ENCODE peak calls at places on chromosomes 2 and 18, in nine cellular contexts. One of them, this sample, is unnamed.

GRCh38 chr2:109375656-109376055 is 238.1 kb downstream of the SEPTIN10 start:
- DNase-seq in RWPE1: no peak
- DNase-seq in omental fat pad: no peak
- DNase-seq in breast epithelium: peak
- DNase-seq in A549: no peak
- DNase-seq in Panc1: no peak
- DNase-seq in transverse colon: no peak
- DNase-seq in foreskin fibroblast: no peak
- DNase-seq in cardiac muscle cell: no peak
- DNase-seq in this sample: no peak

GRCh38 chr2:9533663-9534062 is 22.0 kb downstream of the ADAM17 start:
- DNase-seq in transverse colon: no peak
- DNase-seq in omental fat pad: no peak
- DNase-seq in cardiac muscle cell: no peak
- DNase-seq in A549: no peak
- DNase-seq in Panc1: no peak
- DNase-seq in RWPE1: no peak
- DNase-seq in foreskin fibroblast: no peak
- DNase-seq in breast epithelium: no peak
- DNase-seq in this sample: no peak

GRCh38 chr2:74867841-74868658 is 34.1 kb downstream of the HK2 start:
- DNase-seq in foreskin fibroblast: peak
- DNase-seq in omental fat pad: no peak
- DNase-seq in A549: no peak
- DNase-seq in cardiac muscle cell: peak
- DNase-seq in breast epithelium: no peak
- DNase-seq in transverse colon: no peak
- DNase-seq in RWPE1: no peak
- DNase-seq in Panc1: no peak
- DNase-seq in this sample: no peak

GRCh38 chr18:48831802-48832201 is 119.0 kb downstream of the SMAD7 start:
- DNase-seq in transverse colon: no peak
- DNase-seq in breast epithelium: no peak
- DNase-seq in A549: no peak
- DNase-seq in RWPE1: no peak
- DNase-seq in Panc1: no peak
- DNase-seq in cardiac muscle cell: no peak
- DNase-seq in omental fat pad: peak
- DNase-seq in foreskin fibroblast: no peak
- DNase-seq in this sample: peak

GRCh38 chr2:206160124-206160806 is 570 bp downstream of the EEF1B2 start:
- DNase-seq in Panc1: no peak
- DNase-seq in transverse colon: peak
- DNase-seq in A549: no peak
- DNase-seq in cardiac muscle cell: peak
- DNase-seq in omental fat pad: no peak
- DNase-seq in foreskin fibroblast: peak
- DNase-seq in RWPE1: peak
- DNase-seq in breast epithelium: no peak
- DNase-seq in this sample: peak

GRCh38 chr2:73700111-73700510 is 37.0 kb downstream of the TPRKB start:
- DNase-seq in transverse colon: peak
- DNase-seq in A549: no peak
- DNase-seq in Panc1: no peak
- DNase-seq in omental fat pad: no peak
- DNase-seq in breast epithelium: no peak
- DNase-seq in cardiac muscle cell: no peak
- DNase-seq in foreskin fibroblast: peak
- DNase-seq in RWPE1: no peak
- DNase-seq in this sample: no peak

GRCh38 chr2:62293490-62294212 is 97.7 kb downstream of the B3GNT2 start:
- DNase-seq in Panc1: no peak
- DNase-seq in A549: no peak
- DNase-seq in breast epithelium: peak
- DNase-seq in omental fat pad: peak
- DNase-seq in cardiac muscle cell: peak
- DNase-seq in foreskin fibroblast: no peak
- DNase-seq in RWPE1: peak
- DNase-seq in transverse colon: peak
- DNase-seq in this sample: peak

GRCh38 chr2:1253608-1254007 is 159.7 kb upstream of the TPO start:
- DNase-seq in transverse colon: no peak
- DNase-seq in breast epithelium: no peak
- DNase-seq in omental fat pad: no peak
- DNase-seq in Panc1: no peak
- DNase-seq in foreskin fibroblast: no peak
- DNase-seq in RWPE1: no peak
- DNase-seq in cardiac muscle cell: no peak
- DNase-seq in A549: no peak
- DNase-seq in this sample: no peak

GRCh38 chr2:159738509-159739390 is 26.4 kb downstream of the MARCHF7 start:
- DNase-seq in breast epithelium: no peak
- DNase-seq in transverse colon: no peak
- DNase-seq in foreskin fibroblast: no peak
- DNase-seq in RWPE1: no peak
- DNase-seq in cardiac muscle cell: no peak
- DNase-seq in A549: no peak
- DNase-seq in omental fat pad: no peak
- DNase-seq in Panc1: no peak
- DNase-seq in this sample: no peak

GRCh38 chr2:109376796-109377495 is 236.8 kb downstream of the SEPTIN10 start:
- DNase-seq in cardiac muscle cell: no peak
- DNase-seq in RWPE1: no peak
- DNase-seq in omental fat pad: no peak
- DNase-seq in transverse colon: no peak
- DNase-seq in Panc1: no peak
- DNase-seq in A549: no peak
- DNase-seq in breast epithelium: peak
- DNase-seq in foreskin fibroblast: no peak
- DNase-seq in this sample: peak

GRCh38 chr2:210519594-210519993 is 36.8 kb upstream of the CPS1 start:
- DNase-seq in transverse colon: no peak
- DNase-seq in omental fat pad: no peak
- DNase-seq in A549: no peak
- DNase-seq in breast epithelium: no peak
- DNase-seq in Panc1: no peak
- DNase-seq in foreskin fibroblast: no peak
- DNase-seq in RWPE1: no peak
- DNase-seq in cardiac muscle cell: no peak
- DNase-seq in this sample: no peak

GRCh38 chr18:21330122-21330701 is 88.2 kb downstream of the GREB1L start:
- DNase-seq in breast epithelium: no peak
- DNase-seq in A549: peak
- DNase-seq in cardiac muscle cell: peak
- DNase-seq in transverse colon: no peak
- DNase-seq in Panc1: peak
- DNase-seq in foreskin fibroblast: peak
- DNase-seq in RWPE1: peak
- DNase-seq in omental fat pad: no peak
- DNase-seq in this sample: no peak

GRCh38 chr2:176129825-176130152 is 284 bp downstream of the HOXD8 start:
- DNase-seq in RWPE1: no peak
- DNase-seq in foreskin fibroblast: no peak
- DNase-seq in cardiac muscle cell: no peak
- DNase-seq in Panc1: no peak
- DNase-seq in A549: no peak
- DNase-seq in breast epithelium: no peak
- DNase-seq in omental fat pad: no peak
- DNase-seq in transverse colon: peak
- DNase-seq in this sample: peak

GRCh38 chr2:197599285-197599965 is 76.0 kb downstream of the RFTN2 start:
- DNase-seq in foreskin fibroblast: no peak
- DNase-seq in Panc1: no peak
- DNase-seq in breast epithelium: no peak
- DNase-seq in RWPE1: peak
- DNase-seq in transverse colon: no peak
- DNase-seq in omental fat pad: no peak
- DNase-seq in cardiac muscle cell: no peak
- DNase-seq in A549: peak
- DNase-seq in this sample: no peak

GRCh38 chr2:33529771-33530481 is 53.5 kb downstream of the RASGRP3 start:
- DNase-seq in RWPE1: peak
- DNase-seq in omental fat pad: no peak
- DNase-seq in breast epithelium: no peak
- DNase-seq in cardiac muscle cell: no peak
- DNase-seq in A549: peak
- DNase-seq in transverse colon: no peak
- DNase-seq in foreskin fibroblast: peak
- DNase-seq in Panc1: no peak
- DNase-seq in this sample: no peak

GRCh38 chr2:236969767-236970655 is 115.7 kb upstream of the COPS8 start:
- DNase-seq in foreskin fibroblast: no peak
- DNase-seq in cardiac muscle cell: no peak
- DNase-seq in A549: no peak
- DNase-seq in transverse colon: peak
- DNase-seq in breast epithelium: no peak
- DNase-seq in omental fat pad: no peak
- DNase-seq in RWPE1: no peak
- DNase-seq in Panc1: no peak
- DNase-seq in this sample: no peak

GRCh38 chr2:130835766-130836015 is 1.0 kb upstream of the ARHGEF4 start:
- DNase-seq in foreskin fibroblast: no peak
- DNase-seq in RWPE1: no peak
- DNase-seq in transverse colon: no peak
- DNase-seq in cardiac muscle cell: no peak
- DNase-seq in breast epithelium: no peak
- DNase-seq in A549: no peak
- DNase-seq in Panc1: no peak
- DNase-seq in omental fat pad: no peak
- DNase-seq in this sample: peak

GRCh38 chr2:42802150-42802549 is 9.8 kb upstream of the HAAO start:
- DNase-seq in omental fat pad: no peak
- DNase-seq in foreskin fibroblast: no peak
- DNase-seq in RWPE1: no peak
- DNase-seq in breast epithelium: no peak
- DNase-seq in transverse colon: no peak
- DNase-seq in cardiac muscle cell: no peak
- DNase-seq in Panc1: no peak
- DNase-seq in A549: no peak
- DNase-seq in this sample: no peak

GRCh38 chr2:167862787-167863186 is 384.6 kb downstream of the STK39 start:
- DNase-seq in cardiac muscle cell: no peak
- DNase-seq in foreskin fibroblast: no peak
- DNase-seq in omental fat pad: no peak
- DNase-seq in RWPE1: peak
- DNase-seq in breast epithelium: no peak
- DNase-seq in A549: no peak
- DNase-seq in transverse colon: no peak
- DNase-seq in Panc1: no peak
- DNase-seq in this sample: no peak

GRCh38 chr2:29000481-29000880 is 19.4 kb downstream of the TOGARAM2 start:
- DNase-seq in cardiac muscle cell: no peak
- DNase-seq in transverse colon: peak
- DNase-seq in omental fat pad: no peak
- DNase-seq in A549: no peak
- DNase-seq in RWPE1: no peak
- DNase-seq in foreskin fibroblast: no peak
- DNase-seq in Panc1: no peak
- DNase-seq in breast epithelium: no peak
- DNase-seq in this sample: peak

GRCh38 chr2:919672-920071 is 31.0 kb upstream of the SNTG2 start:
- DNase-seq in omental fat pad: no peak
- DNase-seq in cardiac muscle cell: no peak
- DNase-seq in A549: no peak
- DNase-seq in breast epithelium: no peak
- DNase-seq in transverse colon: no peak
- DNase-seq in Panc1: no peak
- DNase-seq in RWPE1: no peak
- DNase-seq in foreskin fibroblast: no peak
- DNase-seq in this sample: no peak

DNA sequence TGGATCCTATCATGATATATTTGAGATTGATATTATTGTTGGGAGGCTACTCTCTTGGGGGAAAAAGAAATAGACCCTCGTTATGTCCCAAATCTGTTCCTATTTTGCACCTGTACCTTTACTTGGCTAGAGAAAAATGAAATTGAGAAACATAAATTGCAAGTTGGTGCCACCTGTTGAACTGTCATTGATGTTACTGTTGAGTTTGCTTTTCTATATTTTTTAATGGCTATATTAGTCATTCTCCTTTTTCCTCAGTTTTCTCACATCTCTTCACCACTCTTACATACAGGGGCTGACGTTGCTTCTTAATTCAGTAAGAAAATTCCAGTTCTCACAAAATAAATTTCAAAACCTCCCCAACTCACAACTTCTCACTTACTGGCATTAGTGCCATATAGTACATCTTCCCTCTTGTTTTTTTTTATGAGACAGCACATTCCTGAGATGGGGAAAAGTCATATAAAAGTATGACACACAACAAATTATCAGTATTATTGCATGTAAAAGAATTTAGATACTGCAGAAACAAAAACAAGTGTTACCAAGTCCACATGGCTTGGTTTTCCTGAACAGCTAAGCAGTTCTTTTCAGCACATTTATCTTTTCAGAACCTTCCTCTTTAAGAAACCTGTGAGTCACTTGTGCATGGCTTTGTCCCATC is 348.3 kb upstream of the DSEL start:
- DNase-seq in A549: no peak
- DNase-seq in omental fat pad: no peak
- DNase-seq in RWPE1: no peak
- DNase-seq in breast epithelium: no peak
- DNase-seq in cardiac muscle cell: no peak
- DNase-seq in transverse colon: no peak
- DNase-seq in foreskin fibroblast: peak
- DNase-seq in Panc1: no peak
- DNase-seq in this sample: no peak
- TF ChIP-seq CTCF in A549: no peak
- TF ChIP-seq CTCF in omental fat pad: no peak
- TF ChIP-seq CTCF in RWPE1: no peak
- TF ChIP-seq CTCF in breast epithelium: no peak
- TF ChIP-seq CTCF in cardiac muscle cell: no peak
- TF ChIP-seq CTCF in transverse colon: no peak
- TF ChIP-seq CTCF in foreskin fibroblast: peak
- TF ChIP-seq CTCF in Panc1: no peak
- TF ChIP-seq CTCF in this sample: no peak

GRCh38 chr2:70767699-70768584 is at the start of gene ADD2:
- DNase-seq in A549: peak
- DNase-seq in omental fat pad: no peak
- DNase-seq in RWPE1: peak
- DNase-seq in Panc1: no peak
- DNase-seq in cardiac muscle cell: peak
- DNase-seq in foreskin fibroblast: no peak
- DNase-seq in transverse colon: peak
- DNase-seq in breast epithelium: no peak
- DNase-seq in this sample: peak
- TF ChIP-seq CTCF in A549: peak
- TF ChIP-seq CTCF in omental fat pad: no peak
- TF ChIP-seq CTCF in RWPE1: no peak
- TF ChIP-seq CTCF in Panc1: no peak
- TF ChIP-seq CTCF in cardiac muscle cell: peak
- TF ChIP-seq CTCF in foreskin fibroblast: no peak
- TF ChIP-seq CTCF in transverse colon: no peak
- TF ChIP-seq CTCF in breast epithelium: no peak
- TF ChIP-seq CTCF in this sample: peak

GRCh38 chr2:172072279-172072678 is 13.0 kb upstream of the DLX1 start:
- DNase-seq in Panc1: no peak
- DNase-seq in foreskin fibroblast: no peak
- DNase-seq in cardiac muscle cell: no peak
- DNase-seq in A549: no peak
- DNase-seq in breast epithelium: no peak
- DNase-seq in RWPE1: no peak
- DNase-seq in transverse colon: no peak
- DNase-seq in omental fat pad: no peak
- DNase-seq in this sample: no peak
- TF ChIP-seq CTCF in Panc1: no peak
- TF ChIP-seq CTCF in foreskin fibroblast: no peak
- TF ChIP-seq CTCF in cardiac muscle cell: no peak
- TF ChIP-seq CTCF in A549: no peak
- TF ChIP-seq CTCF in breast epithelium: no peak
- TF ChIP-seq CTCF in RWPE1: no peak
- TF ChIP-seq CTCF in transverse colon: no peak
- TF ChIP-seq CTCF in omental fat pad: no peak
- TF ChIP-seq CTCF in this sample: no peak

GRCh38 chr18:72128649-72129048 is 415.5 kb downstream of the CBLN2 start:
- DNase-seq in omental fat pad: no peak
- DNase-seq in RWPE1: no peak
- DNase-seq in foreskin fibroblast: no peak
- DNase-seq in Panc1: no peak
- DNase-seq in A549: no peak
- DNase-seq in breast epithelium: no peak
- DNase-seq in transverse colon: no peak
- DNase-seq in cardiac muscle cell: no peak
- DNase-seq in this sample: no peak
- TF ChIP-seq CTCF in omental fat pad: no peak
- TF ChIP-seq CTCF in RWPE1: no peak
- TF ChIP-seq CTCF in foreskin fibroblast: no peak
- TF ChIP-seq CTCF in Panc1: no peak
- TF ChIP-seq CTCF in A549: no peak
- TF ChIP-seq CTCF in breast epithelium: no peak
- TF ChIP-seq CTCF in transverse colon: no peak
- TF ChIP-seq CTCF in cardiac muscle cell: no peak
- TF ChIP-seq CTCF in this sample: no peak